ENCODE peak calls at places on chromosomes 16 and 17, in seven cellular contexts. W is K562; V is testis; M is CD4-positive, alpha-beta T cell; R is hepatocyte; C is lower leg skin; O is dorsolateral prefrontal cortex. I is an unnamed sample.

GRCh38 chr17:42283241-42284019 is 4.9 kb upstream of the STAT5A start:
- DNase-seq in W (no peak), V (peak), M (no peak), R (no peak), C (no peak), O (no peak), I (no peak)

GRCh38 chr17:68782829-68783228 is 172.4 kb downstream of the ABCA8 start:
- DNase-seq in W (no peak), V (no peak), M (no peak), R (no peak), C (peak), O (no peak), I (no peak)

GRCh38 chr17:33494156-33494555 is 201.1 kb upstream of the ASIC2 start:
- DNase-seq in W (no peak), V (no peak), M (no peak), R (no peak), C (no peak), O (no peak), I (no peak)

GRCh38 chr17:38341035-38341721 is 2.6 kb downstream of the GPR179 start:
- DNase-seq in W (no peak), V (peak), M (no peak), R (peak), C (no peak), O (peak), I (peak)

GRCh38 chr16:4534151-4534790 is 4.3 kb downstream of the CDIP1 start:
- DNase-seq in W (no peak), V (no peak), M (peak), R (no peak), C (no peak), O (no peak), I (no peak)

GRCh38 chr17:4086041-4086483 is 56.8 kb downstream of the ZZEF1 start:
- DNase-seq in W (no peak), V (no peak), M (no peak), R (no peak), C (no peak), O (no peak), I (no peak)

GRCh38 chr17:44850025-44850424 is 2.3 kb downstream of the HIGD1B start:
- DNase-seq in W (no peak), V (no peak), M (no peak), R (no peak), C (no peak), O (no peak), I (no peak)

GRCh38 chr17:78979780-78980623 is at the start of gene LGALS3BP:
- DNase-seq in W (no peak), V (peak), M (peak), R (peak), C (no peak), O (peak), I (peak)

GRCh38 chr17:28008526-28008925 is 34.0 kb upstream of the NLK start:
- DNase-seq in W (peak), V (peak), M (no peak), R (peak), C (peak), O (no peak), I (peak)

GRCh38 chr17:54944796-54945195 is 23.7 kb downstream of the COX11 start:
- DNase-seq in W (no peak), V (no peak), M (no peak), R (no peak), C (no peak), O (no peak), I (no peak)

GRCh38 chr17:17853811-17854527 is 17.2 kb upstream of the SREBF1 start:
- DNase-seq in W (no peak), V (no peak), M (no peak), R (no peak), C (no peak), O (no peak), I (peak)

GRCh38 chr17:28747801-28748750 is 4.3 kb downstream of the TRAF4 start:
- DNase-seq in W (no peak), V (no peak), M (no peak), R (no peak), C (no peak), O (no peak), I (no peak)

DNA sequence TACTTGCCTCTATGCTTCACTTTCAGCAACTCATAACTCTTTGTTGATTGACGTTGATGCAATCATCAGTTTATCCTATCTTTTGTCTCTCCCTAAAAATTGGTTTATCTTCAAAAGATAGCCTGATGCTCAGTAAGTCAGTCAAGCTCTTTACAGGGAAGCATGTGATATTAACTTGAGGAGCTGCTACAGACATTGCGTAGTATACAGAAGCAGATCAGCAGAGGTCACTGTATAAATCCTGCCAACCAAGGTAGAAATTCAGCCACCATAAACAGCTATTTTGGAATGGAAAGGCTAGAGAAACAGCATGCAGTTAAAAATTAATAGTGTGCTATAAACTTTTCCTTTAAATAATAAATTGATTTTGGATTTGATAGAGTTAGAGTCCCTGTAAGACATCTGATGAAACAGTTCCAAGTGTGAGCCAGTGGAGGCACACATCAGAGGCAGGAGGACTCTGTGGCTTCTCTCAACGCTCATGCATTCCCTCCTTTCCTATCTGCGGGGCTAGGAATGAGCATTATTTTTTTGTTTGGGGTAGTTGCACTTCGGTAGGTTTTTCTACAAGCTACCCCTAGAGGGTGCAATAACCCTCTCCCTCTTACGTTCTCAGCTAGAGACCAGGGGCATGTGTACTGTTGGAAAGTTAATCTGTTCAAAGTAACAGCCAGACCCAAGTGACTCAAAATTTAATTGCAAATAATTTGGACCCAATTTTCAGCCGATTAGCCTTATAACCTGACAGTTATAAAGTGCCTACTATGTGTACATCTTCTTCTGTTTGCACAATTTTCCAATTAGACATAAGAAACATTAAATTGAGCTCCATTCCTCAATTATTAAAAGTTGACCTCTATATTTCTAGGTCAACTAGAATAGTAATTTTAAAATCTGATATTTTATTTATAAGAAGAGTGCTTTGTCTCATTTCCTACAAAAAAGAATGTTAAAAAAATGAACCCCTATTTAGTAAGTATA is 647.7 kb upstream of the SOX9 start:
- DNase-seq in W (peak), V (peak), M (no peak), R (peak), C (no peak), O (no peak), I (peak)
- TF ChIP-seq CTCF in W (peak), V (peak), M (no peak), R (peak), C (no peak), O (peak), I (peak)

GRCh38 chr17:59558039-59558438 is 7.4 kb upstream of the DHX40 start:
- DNase-seq in W (no peak), V (no peak), M (no peak), R (no peak), C (no peak), O (no peak), I (no peak)

GRCh38 chr17:59561042-59561441 is 4.4 kb upstream of the DHX40 start:
- DNase-seq in W (peak), V (no peak), M (no peak), R (peak), C (no peak), O (no peak), I (peak)

GRCh38 chr17:59558953-59559352 is 6.5 kb upstream of the DHX40 start:
- DNase-seq in W (no peak), V (no peak), M (no peak), R (peak), C (no peak), O (no peak), I (no peak)
- TF ChIP-seq CTCF in W (peak), V (peak), M (no peak), R (peak), C (no peak), O (no peak), I (peak)

DNA sequence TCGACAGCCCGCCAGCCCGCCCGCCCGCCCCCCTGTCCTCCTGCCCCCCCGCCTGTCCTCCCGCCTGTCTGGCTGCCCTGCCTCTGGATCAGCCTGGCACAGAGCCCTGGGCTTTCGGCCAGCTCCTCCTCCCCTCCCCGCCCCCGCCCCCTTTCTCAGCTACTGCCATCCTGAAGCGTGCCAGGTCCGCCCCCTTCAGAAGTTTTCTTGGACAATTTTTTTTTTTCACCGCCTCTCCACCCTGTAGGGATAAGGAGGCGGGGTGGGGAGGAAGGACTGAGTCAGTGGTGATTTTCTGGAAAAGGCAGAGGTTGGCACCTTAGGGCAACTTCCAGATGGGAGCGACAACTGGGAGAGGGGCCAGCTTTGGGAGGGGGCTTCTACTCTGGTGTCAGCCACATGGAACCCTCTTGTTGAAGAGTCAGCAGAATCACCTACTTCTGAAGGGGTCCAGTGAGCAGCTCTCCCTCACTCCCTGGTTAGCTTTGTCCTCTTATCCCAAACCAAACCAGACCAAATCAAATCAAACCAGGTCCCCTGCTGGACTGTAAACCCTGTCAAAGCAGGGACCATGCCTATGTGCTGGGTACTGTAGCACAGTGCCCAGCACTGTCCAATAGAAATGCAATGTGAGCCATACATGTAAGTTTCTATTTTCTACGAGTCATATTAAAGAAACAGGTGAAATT is 19.7 kb downstream of the IGF2BP1 start:
- DNase-seq in W (no peak), V (peak), M (no peak), R (peak), C (no peak), O (no peak), I (peak)
- TF ChIP-seq CTCF in W (no peak), V (no peak), M (no peak), R (no peak), C (no peak), O (no peak), I (no peak)

GRCh38 chr16:19094542-19095365 is 19.0 kb upstream of the ITPRIPL2 start:
- DNase-seq in W (peak), V (no peak), M (no peak), R (no peak), C (no peak), O (no peak), I (peak)

GRCh38 chr16:19090916-19091315 is 22.8 kb upstream of the ITPRIPL2 start:
- DNase-seq in W (no peak), V (no peak), M (no peak), R (no peak), C (no peak), O (no peak), I (no peak)

GRCh38 chr16:19092653-19093410 is 20.9 kb upstream of the ITPRIPL2 start:
- DNase-seq in W (no peak), V (no peak), M (no peak), R (no peak), C (no peak), O (no peak), I (no peak)

GRCh38 chr16:19095699-19096098 is 18.1 kb upstream of the ITPRIPL2 start:
- DNase-seq in W (no peak), V (no peak), M (no peak), R (no peak), C (no peak), O (no peak), I (peak)

GRCh38 chr16:19093631-19094541 is 19.9 kb upstream of the ITPRIPL2 start:
- DNase-seq in W (no peak), V (no peak), M (no peak), R (no peak), C (no peak), O (no peak), I (no peak)
- TF ChIP-seq CTCF in W (no peak), V (no peak), M (no peak), R (no peak), C (no peak), O (no peak), I (no peak)

GRCh38 chr17:75638893-75639292 is 5.7 kb downstream of the SMIM5 start:
- DNase-seq in W (no peak), V (no peak), M (no peak), R (no peak), C (no peak), O (no peak), I (no peak)

GRCh38 chr17:75640556-75641119 is 7.4 kb downstream of the SMIM5 start:
- DNase-seq in W (no peak), V (no peak), M (no peak), R (no peak), C (no peak), O (no peak), I (no peak)

GRCh38 chr17:75641343-75641742 is 8.1 kb downstream of the SMIM5 start:
- DNase-seq in W (no peak), V (no peak), M (no peak), R (no peak), C (no peak), O (no peak), I (no peak)

GRCh38 chr17:75639327-75639726 is 6.1 kb downstream of the SMIM5 start:
- DNase-seq in W (no peak), V (no peak), M (no peak), R (no peak), C (no peak), O (no peak), I (no peak)

DNA sequence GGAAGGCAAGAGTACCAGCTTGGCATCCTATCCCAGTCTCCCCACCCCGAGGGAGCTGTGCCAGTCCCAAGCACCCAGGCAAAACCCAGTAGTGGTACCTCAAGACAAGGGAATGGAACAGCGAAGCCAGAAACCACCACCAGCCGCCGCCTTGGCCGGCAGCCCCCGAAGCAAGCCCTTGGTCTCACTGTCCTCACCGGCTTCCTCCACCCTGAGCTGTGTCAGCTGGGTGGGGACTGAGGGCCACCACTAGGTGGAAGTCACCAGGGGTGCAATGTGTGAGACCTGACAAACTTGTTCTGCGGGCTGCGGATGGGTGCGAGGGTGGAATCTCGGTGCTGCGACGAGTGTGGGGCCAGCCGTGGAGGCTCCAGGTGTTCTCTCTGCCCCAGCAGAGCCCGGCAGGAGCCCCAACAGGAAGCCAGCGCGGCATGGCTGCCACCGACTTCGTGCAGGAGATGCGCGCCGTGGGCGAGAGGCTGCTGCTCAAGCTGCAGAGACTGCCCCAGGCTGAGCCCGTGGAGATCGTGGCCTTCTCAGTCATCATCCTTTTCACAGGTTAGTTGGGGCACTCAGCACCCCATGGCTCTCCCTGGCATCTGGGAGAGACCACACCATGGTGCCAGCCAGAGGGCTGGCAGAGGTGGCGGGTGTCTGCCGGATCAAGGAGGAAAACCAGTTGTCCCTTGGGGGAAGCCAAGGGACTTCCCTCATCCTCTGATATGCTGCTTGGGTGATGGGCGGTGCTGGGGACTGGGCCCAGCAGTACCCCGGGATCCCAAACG is 6.7 kb downstream of the SMIM5 start:
- DNase-seq in W (no peak), V (no peak), M (no peak), R (peak), C (no peak), O (no peak), I (no peak)
- TF ChIP-seq CTCF in W (no peak), V (no peak), M (no peak), R (no peak), C (no peak), O (no peak), I (no peak)

GRCh38 chr16:5756969-5757368 is 659.4 kb upstream of the EEF2KMT start:
- DNase-seq in W (no peak), V (no peak), M (no peak), R (no peak), C (no peak), O (no peak), I (no peak)
- TF ChIP-seq CTCF in W (no peak), V (no peak), M (no peak), R (no peak), C (no peak), O (no peak), I (no peak)

GRCh38 chr17:77313831-77314230 is 173.1 kb downstream of the SEC14L1 start:
- DNase-seq in W (no peak), V (no peak), M (no peak), R (no peak), C (no peak), O (no peak), I (no peak)
- TF ChIP-seq CTCF in W (no peak), V (no peak), M (no peak), R (no peak), C (no peak), O (no peak), I (no peak)

GRCh38 chr16:27917953-27918352 is 145.6 kb downstream of the GSG1L start:
- DNase-seq in W (no peak), V (no peak), M (no peak), R (no peak), C (no peak), O (no peak), I (no peak)

GRCh38 chr16:27918755-27919154 is 144.8 kb downstream of the GSG1L start:
- DNase-seq in W (no peak), V (peak), M (no peak), R (no peak), C (no peak), O (no peak), I (no peak)

GRCh38 chr16:27922433-27922832 is 141.1 kb downstream of the GSG1L start:
- DNase-seq in W (no peak), V (no peak), M (no peak), R (no peak), C (no peak), O (no peak), I (peak)

GRCh38 chr16:27921134-27921533 is 142.4 kb downstream of the GSG1L start:
- DNase-seq in W (no peak), V (no peak), M (no peak), R (no peak), C (no peak), O (no peak), I (no peak)

GRCh38 chr16:27920391-27920891 is 143.1 kb downstream of the GSG1L start:
- DNase-seq in W (peak), V (peak), M (no peak), R (peak), C (peak), O (peak), I (peak)
- TF ChIP-seq CTCF in W (no peak), V (no peak), M (no peak), R (no peak), C (no peak), O (no peak), I (peak)

GRCh38 chr16:14562691-14563491 is 67.2 kb downstream of the PARN start:
- DNase-seq in W (no peak), V (no peak), M (no peak), R (peak), C (peak), O (no peak), I (peak)
- TF ChIP-seq CTCF in W (no peak), V (no peak), M (no peak), R (peak), C (no peak), O (no peak), I (peak)

GRCh38 chr16:21028728-21029127 is 121.9 kb downstream of the DNAH3 start:
- DNase-seq in W (no peak), V (no peak), M (no peak), R (no peak), C (no peak), O (no peak), I (no peak)
- TF ChIP-seq CTCF in W (no peak), V (no peak), M (no peak), R (no peak), C (no peak), O (no peak), I (no peak)